ENCODE peak calls at places on chromosomes 13 and 19, in five cellular contexts. One of them, this sample, is unnamed.
A peak's percentile ranks its signal among the peaks of the same experiment; 100 is the strongest.

GRCh38 chr13:93577105-93577504 is 350.5 kb downstream of the GPC6 start:
- DNase-seq in AG20443: no peak
- DNase-seq in aorta: no peak
- DNase-seq in mammary epithelial cell: no peak
- DNase-seq in NT2/D1: no peak
- DNase-seq in this sample: no peak

GRCh38 chr13:39370554-39370953 is 232.4 kb downstream of the LHFPL6 start:
- DNase-seq in AG20443: peak; percentile 82
- DNase-seq in aorta: peak; percentile 81
- DNase-seq in mammary epithelial cell: peak; percentile 83
- DNase-seq in NT2/D1: no peak
- DNase-seq in this sample: no peak

GRCh38 chr19:51119675-51120074 is 5.0 kb upstream of the SIGLEC9 start:
- DNase-seq in AG20443: no peak
- DNase-seq in aorta: no peak
- DNase-seq in mammary epithelial cell: no peak
- DNase-seq in NT2/D1: no peak
- DNase-seq in this sample: no peak

GRCh38 chr13:46648166-46648607 is 95.2 kb downstream of the LRCH1 start:
- DNase-seq in AG20443: peak; percentile 34
- DNase-seq in aorta: no peak
- DNase-seq in mammary epithelial cell: peak; percentile 19
- DNase-seq in NT2/D1: no peak
- DNase-seq in this sample: peak; percentile 70

GRCh38 chr19:940591-941291 is 14.9 kb downstream of the ARID3A start:
- DNase-seq in AG20443: peak; percentile 81
- DNase-seq in aorta: peak; percentile 92
- DNase-seq in mammary epithelial cell: peak; percentile 59
- DNase-seq in NT2/D1: no peak
- DNase-seq in this sample: peak; percentile 85

GRCh38 chr19:18589380-18590272 is 1.0 kb downstream of the REX1BD start:
- DNase-seq in AG20443: peak; percentile 82
- DNase-seq in aorta: peak; percentile 90
- DNase-seq in mammary epithelial cell: peak; percentile 72
- DNase-seq in NT2/D1: peak; percentile 57
- DNase-seq in this sample: peak; percentile 75

GRCh38 chr19:7751157-7751783 is 3.9 kb upstream of the CD209 start:
- DNase-seq in AG20443: no peak
- DNase-seq in aorta: no peak
- DNase-seq in mammary epithelial cell: peak; percentile 57
- DNase-seq in NT2/D1: no peak
- DNase-seq in this sample: peak; percentile 15

GRCh38 chr19:9073806-9074205 is 13.1 kb upstream of the OR1M1 start:
- DNase-seq in AG20443: no peak
- DNase-seq in aorta: no peak
- DNase-seq in mammary epithelial cell: no peak
- DNase-seq in NT2/D1: no peak
- DNase-seq in this sample: no peak

GRCh38 chr13:79491715-79492114 is 10.8 kb downstream of the NDFIP2 start:
- DNase-seq in AG20443: peak; percentile 56
- DNase-seq in aorta: no peak
- DNase-seq in mammary epithelial cell: peak; percentile 95
- DNase-seq in NT2/D1: no peak
- DNase-seq in this sample: peak; percentile 81

GRCh38 chr19:53977991-53978731 is 13.3 kb upstream of the CACNG6 start:
- DNase-seq in AG20443: peak; percentile 84
- DNase-seq in aorta: peak; percentile 85
- DNase-seq in mammary epithelial cell: peak; percentile 22
- DNase-seq in NT2/D1: peak; percentile 44
- DNase-seq in this sample: no peak

GRCh38 chr13:33751151-33751550 is 66.8 kb upstream of the RFC3 start:
- DNase-seq in AG20443: peak; percentile 61
- DNase-seq in aorta: no peak
- DNase-seq in mammary epithelial cell: peak; percentile 11
- DNase-seq in NT2/D1: no peak
- DNase-seq in this sample: no peak

GRCh38 chr19:56995298-56995697 is 124.5 kb upstream of the USP29 start:
- DNase-seq in AG20443: no peak
- DNase-seq in aorta: no peak
- DNase-seq in mammary epithelial cell: no peak
- DNase-seq in NT2/D1: no peak
- DNase-seq in this sample: no peak

GRCh38 chr13:114134111-114134943 is 1.9 kb upstream of the RASA3 start:
- DNase-seq in AG20443: no peak
- DNase-seq in aorta: peak; percentile 70
- DNase-seq in mammary epithelial cell: no peak
- DNase-seq in NT2/D1: no peak
- DNase-seq in this sample: no peak